ENCODE peak calls at places on chromosome 18, in ten cellular contexts. One of them, this sample, is unnamed.

GRCh38 chr18:34342960-34343359 is 118.2 kb upstream of the NOL4 start:
- DNase-seq in AG04450: no peak
- DNase-seq in PC-9: no peak
- DNase-seq in AG08396: peak
- DNase-seq in left cardiac atrium: no peak
- DNase-seq in HT1080: peak
- DNase-seq in posterior vena cava: no peak
- DNase-seq in NCI-H226: peak
- DNase-seq in heart left ventricle: no peak
- DNase-seq in fibroblast of lung: peak
- DNase-seq in this sample: no peak

GRCh38 chr18:1784113-1784512 is 787.2 kb downstream of the METTL4 start:
- DNase-seq in AG04450: no peak
- DNase-seq in PC-9: no peak
- DNase-seq in AG08396: no peak
- DNase-seq in left cardiac atrium: no peak
- DNase-seq in HT1080: no peak
- DNase-seq in posterior vena cava: peak
- DNase-seq in NCI-H226: no peak
- DNase-seq in heart left ventricle: no peak
- DNase-seq in fibroblast of lung: no peak
- DNase-seq in this sample: no peak

GRCh38 chr18:31819106-31819924 is 58.6 kb upstream of the SLC25A52 start:
- DNase-seq in AG04450: peak
- DNase-seq in PC-9: peak
- DNase-seq in AG08396: peak
- DNase-seq in left cardiac atrium: no peak
- DNase-seq in HT1080: peak
- DNase-seq in posterior vena cava: no peak
- DNase-seq in NCI-H226: peak
- DNase-seq in heart left ventricle: no peak
- DNase-seq in fibroblast of lung: peak
- DNase-seq in this sample: peak

GRCh38 chr18:48719388-48719787 is 180.6 kb downstream of the CTIF start:
- DNase-seq in AG04450: no peak
- DNase-seq in PC-9: no peak
- DNase-seq in AG08396: no peak
- DNase-seq in left cardiac atrium: no peak
- DNase-seq in HT1080: no peak
- DNase-seq in posterior vena cava: no peak
- DNase-seq in NCI-H226: no peak
- DNase-seq in heart left ventricle: no peak
- DNase-seq in fibroblast of lung: no peak
- DNase-seq in this sample: no peak

GRCh38 chr18:59249186-59249774 is 24.0 kb downstream of the RAX start:
- DNase-seq in AG04450: peak
- DNase-seq in PC-9: peak
- DNase-seq in AG08396: peak
- DNase-seq in left cardiac atrium: no peak
- DNase-seq in HT1080: peak
- DNase-seq in posterior vena cava: no peak
- DNase-seq in NCI-H226: peak
- DNase-seq in heart left ventricle: no peak
- DNase-seq in fibroblast of lung: peak
- DNase-seq in this sample: peak

GRCh38 chr18:56107821-56108485 is 520.0 kb upstream of the TCF4 start:
- DNase-seq in AG04450: no peak
- DNase-seq in PC-9: no peak
- DNase-seq in AG08396: no peak
- DNase-seq in left cardiac atrium: no peak
- DNase-seq in HT1080: no peak
- DNase-seq in posterior vena cava: no peak
- DNase-seq in NCI-H226: peak
- DNase-seq in heart left ventricle: no peak
- DNase-seq in fibroblast of lung: peak
- DNase-seq in this sample: no peak

GRCh38 chr18:58567453-58568196 is 61.3 kb downstream of the ALPK2 start:
- DNase-seq in AG04450: peak
- DNase-seq in PC-9: no peak
- DNase-seq in AG08396: peak
- DNase-seq in left cardiac atrium: no peak
- DNase-seq in HT1080: peak
- DNase-seq in posterior vena cava: no peak
- DNase-seq in NCI-H226: peak
- DNase-seq in heart left ventricle: peak
- DNase-seq in fibroblast of lung: peak
- DNase-seq in this sample: no peak

GRCh38 chr18:3151379-3152264 is 68.1 kb downstream of the MYOM1 start:
- DNase-seq in AG04450: no peak
- DNase-seq in PC-9: no peak
- DNase-seq in AG08396: peak
- DNase-seq in left cardiac atrium: no peak
- DNase-seq in HT1080: peak
- DNase-seq in posterior vena cava: no peak
- DNase-seq in NCI-H226: no peak
- DNase-seq in heart left ventricle: no peak
- DNase-seq in fibroblast of lung: peak
- DNase-seq in this sample: peak

GRCh38 chr18:37484893-37485834 is 80.4 kb downstream of the CELF4 start:
- DNase-seq in AG04450: no peak
- DNase-seq in PC-9: no peak
- DNase-seq in AG08396: peak
- DNase-seq in left cardiac atrium: peak
- DNase-seq in HT1080: peak
- DNase-seq in posterior vena cava: no peak
- DNase-seq in NCI-H226: no peak
- DNase-seq in heart left ventricle: no peak
- DNase-seq in fibroblast of lung: peak
- DNase-seq in this sample: peak

GRCh38 chr18:48106976-48107781 is 176.7 kb upstream of the SMAD2 start:
- DNase-seq in AG04450: no peak
- DNase-seq in PC-9: no peak
- DNase-seq in AG08396: no peak
- DNase-seq in left cardiac atrium: no peak
- DNase-seq in HT1080: no peak
- DNase-seq in posterior vena cava: no peak
- DNase-seq in NCI-H226: no peak
- DNase-seq in heart left ventricle: no peak
- DNase-seq in fibroblast of lung: no peak
- DNase-seq in this sample: peak